ENCODE peak calls at places on chromosomes 4 and X, in six cellular contexts. Q, D, O, L, K and U are unnamed samples.

GRCh38 chr4:55397521-55398321 is 2.0 kb downstream of the TMEM165 start:
- DNase-seq in Q (no peak), D (no peak), O (no peak), L (peak), K (no peak), U (peak)

GRCh38 chr4:52203351-52203750 is 152.2 kb downstream of the SPATA18 start:
- DNase-seq in Q (no peak), D (no peak), O (no peak), L (no peak), K (no peak), U (no peak)

GRCh38 chrX:12779534-12779933 is 11.7 kb upstream of the PRPS2 start:
- DNase-seq in Q (no peak), D (no peak), O (no peak), L (no peak), K (no peak), U (no peak)

GRCh38 chr4:41957634-41958033 is 22.4 kb downstream of the TMEM33 start:
- DNase-seq in Q (no peak), D (no peak), O (no peak), L (no peak), K (no peak), U (peak)

GRCh38 chr4:26126135-26126718 is 194.6 kb upstream of the RBPJ start:
- DNase-seq in Q (no peak), D (no peak), O (no peak), L (no peak), K (no peak), U (no peak)

GRCh38 chr4:4969298-4969697 is 50.0 kb downstream of the CYTL1 start:
- DNase-seq in Q (no peak), D (no peak), O (no peak), L (peak), K (no peak), U (peak)

GRCh38 chr4:106284227-106284626 is 31.8 kb downstream of the TBCK start:
- DNase-seq in Q (no peak), D (no peak), O (no peak), L (no peak), K (no peak), U (no peak)

GRCh38 chr4:86927843-86928395 is 6.9 kb upstream of the AFF1 start:
- DNase-seq in Q (no peak), D (no peak), O (no peak), L (peak), K (peak), U (peak)

GRCh38 chr4:97828646-97829045 is 314.6 kb downstream of the STPG2 start:
- DNase-seq in Q (no peak), D (no peak), O (no peak), L (no peak), K (no peak), U (no peak)

GRCh38 chrX:16462912-16463311 is 187.0 kb upstream of the S100G start:
- DNase-seq in Q (no peak), D (no peak), O (no peak), L (no peak), K (no peak), U (no peak)

GRCh38 chrX:129665916-129666644 is 11.3 kb upstream of the APLN start:
- DNase-seq in Q (no peak), D (peak), O (no peak), L (peak), K (no peak), U (peak)

GRCh38 chr4:114386637-114387233 is 211.9 kb upstream of the UGT8 start:
- DNase-seq in Q (no peak), D (no peak), O (no peak), L (no peak), K (no peak), U (peak)

GRCh38 chrX:82813671-82814078 is 694.4 kb upstream of the POU3F4 start:
- DNase-seq in Q (no peak), D (no peak), O (no peak), L (peak), K (no peak), U (peak)

GRCh38 chr4:61442936-61443335 is 242.8 kb downstream of the ADGRL3 start:
- DNase-seq in Q (no peak), D (no peak), O (no peak), L (no peak), K (no peak), U (no peak)

GRCh38 chr4:77958897-77959296 is 96.3 kb downstream of the MRPL1 start:
- DNase-seq in Q (no peak), D (no peak), O (no peak), L (no peak), K (no peak), U (no peak)

GRCh38 chrX:85379174-85379907 is at the start of gene POF1B:
- DNase-seq in Q (no peak), D (peak), O (no peak), L (peak), K (peak), U (peak)

GRCh38 chr4:111633663-111634266 is 511.5 kb upstream of the FAM241A start:
- DNase-seq in Q (no peak), D (no peak), O (no peak), L (no peak), K (no peak), U (no peak)

GRCh38 chrX:19410259-19410658 is 66.5 kb downstream of the PDHA1 start:
- DNase-seq in Q (no peak), D (no peak), O (no peak), L (no peak), K (no peak), U (no peak)

GRCh38 chr4:54585321-54586000 is 72.3 kb upstream of the KIT start:
- DNase-seq in Q (no peak), D (no peak), O (no peak), L (peak), K (no peak), U (no peak)

GRCh38 chr4:1870328-1870577 is 940 bp upstream of the NSD2 start:
- DNase-seq in Q (peak), D (peak), O (peak), L (peak), K (peak), U (peak)

GRCh38 chr4:143348233-143349077 is 11.8 kb downstream of the GAB1 start:
- DNase-seq in Q (no peak), D (no peak), O (no peak), L (no peak), K (peak), U (no peak)

GRCh38 chr4:121094297-121094966 is 22.1 kb upstream of the NDNF start:
- DNase-seq in Q (no peak), D (no peak), O (no peak), L (no peak), K (no peak), U (no peak)

GRCh38 chr4:56181140-56181950 is 205.9 kb downstream of the AASDH start:
- DNase-seq in Q (no peak), D (no peak), O (no peak), L (peak), K (no peak), U (no peak)

GRCh38 chrX:3286196-3286920 is 60.1 kb downstream of the MXRA5 start:
- DNase-seq in Q (no peak), D (no peak), O (no peak), L (peak), K (no peak), U (peak)

GRCh38 chr4:106530034-106530361 is 161.4 kb upstream of the GIMD1 start:
- DNase-seq in Q (no peak), D (no peak), O (no peak), L (no peak), K (no peak), U (no peak)

GRCh38 chr4:182495986-182496385 is 252.8 kb downstream of the TENM3 start:
- DNase-seq in Q (no peak), D (no peak), O (no peak), L (no peak), K (no peak), U (no peak)

GRCh38 chr4:167842487-167842886 is 249.8 kb upstream of the ANXA10 start:
- DNase-seq in Q (no peak), D (no peak), O (no peak), L (peak), K (no peak), U (no peak)

GRCh38 chr4:183328832-183329231 is 6.6 kb upstream of the CLDN24 start:
- DNase-seq in Q (no peak), D (no peak), O (no peak), L (no peak), K (no peak), U (no peak)

GRCh38 chr4:150104401-150105027 is 26.3 kb downstream of the DCLK2 start:
- DNase-seq in Q (no peak), D (no peak), O (no peak), L (no peak), K (no peak), U (no peak)

GRCh38 chr4:86556791-86557415 is 37.2 kb upstream of the PTPN13 start:
- DNase-seq in Q (no peak), D (no peak), O (no peak), L (peak), K (no peak), U (no peak)

GRCh38 chrX:19886888-19887531 is 390 bp downstream of the SH3KBP1 start:
- DNase-seq in Q (peak), D (peak), O (peak), L (no peak), K (peak), U (peak)

GRCh38 chrX:29461039-29461438 is 754.3 kb upstream of the MAGEB2 start:
- DNase-seq in Q (no peak), D (no peak), O (no peak), L (peak), K (no peak), U (no peak)

GRCh38 chr4:165537028-165537648 is 158.3 kb downstream of the CPE start:
- DNase-seq in Q (no peak), D (no peak), O (no peak), L (peak), K (no peak), U (peak)
- TF ChIP-seq CTCF in Q (peak), D (peak), O (peak), L (peak), K (peak), U (peak)

GRCh38 chrX:150205011-150205410 is 158.1 kb upstream of the MAMLD1 start:
- DNase-seq in Q (peak), D (no peak), O (no peak), L (no peak), K (no peak), U (no peak)
- TF ChIP-seq CTCF in Q (no peak), D (peak), O (no peak), L (no peak), K (no peak), U (no peak)

GRCh38 chr4:95361696-95361965 is 187.1 kb downstream of the UNC5C start:
- DNase-seq in Q (no peak), D (no peak), O (no peak), L (no peak), K (no peak), U (no peak)

GRCh38 chr4:95362066-95362465 is 186.7 kb downstream of the UNC5C start:
- DNase-seq in Q (no peak), D (no peak), O (no peak), L (no peak), K (no peak), U (no peak)

GRCh38 chr4:95363579-95363965 is 185.2 kb downstream of the UNC5C start:
- DNase-seq in Q (no peak), D (no peak), O (no peak), L (no peak), K (no peak), U (no peak)

GRCh38 chr4:95363966-95364365 is 184.8 kb downstream of the UNC5C start:
- DNase-seq in Q (no peak), D (no peak), O (no peak), L (peak), K (no peak), U (no peak)

GRCh38 chr4:95362906-95363578 is 185.7 kb downstream of the UNC5C start:
- DNase-seq in Q (no peak), D (peak), O (peak), L (peak), K (no peak), U (peak)
- TF ChIP-seq CTCF in Q (no peak), D (peak), O (no peak), L (no peak), K (no peak), U (no peak)

GRCh38 chr4:24701683-24702082 is 93.7 kb upstream of the SOD3 start:
- DNase-seq in Q (no peak), D (no peak), O (no peak), L (no peak), K (no peak), U (no peak)
- TF ChIP-seq CTCF in Q (no peak), D (no peak), O (no peak), L (no peak), K (no peak), U (no peak)

GRCh38 chr4:145061325-145061920 is 36.6 kb downstream of the ANAPC10 start:
- DNase-seq in Q (no peak), D (no peak), O (no peak), L (peak), K (no peak), U (peak)
- TF ChIP-seq CTCF in Q (no peak), D (peak), O (peak), L (peak), K (peak), U (peak)

DNA sequence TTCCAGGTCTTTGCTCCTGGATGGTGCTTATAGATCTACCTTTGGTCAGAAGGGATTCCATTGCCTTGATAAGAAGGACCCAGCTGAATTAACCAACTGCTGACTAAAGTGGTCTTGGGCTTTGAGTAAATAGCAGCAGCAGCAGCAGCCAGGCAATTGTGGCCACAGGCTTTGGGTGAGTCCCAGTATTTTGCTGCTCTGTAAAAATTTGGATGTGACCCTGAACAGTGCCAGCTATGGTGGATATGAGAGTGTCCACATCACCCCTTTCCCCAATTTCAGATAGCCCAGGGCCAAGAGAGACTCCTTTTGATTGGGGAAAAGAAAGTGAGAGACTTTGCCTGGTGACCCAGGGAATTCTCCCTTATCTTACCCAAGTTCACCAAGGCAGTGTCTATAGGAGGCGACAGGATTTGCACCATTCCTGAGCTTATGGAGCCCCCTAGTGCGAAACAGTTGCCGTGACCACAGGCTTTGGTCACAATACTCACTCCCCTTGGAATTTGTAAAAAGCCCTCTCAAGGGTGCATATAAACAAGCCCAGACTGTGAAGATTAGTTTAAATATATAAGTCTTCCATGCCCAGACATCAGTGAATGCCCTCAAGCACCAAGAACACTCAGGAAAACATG is 518.0 kb downstream of the TMA16 start:
- DNase-seq in Q (no peak), D (peak), O (peak), L (peak), K (no peak), U (peak)
- TF ChIP-seq CTCF in Q (no peak), D (peak), O (peak), L (peak), K (no peak), U (peak)

DNA sequence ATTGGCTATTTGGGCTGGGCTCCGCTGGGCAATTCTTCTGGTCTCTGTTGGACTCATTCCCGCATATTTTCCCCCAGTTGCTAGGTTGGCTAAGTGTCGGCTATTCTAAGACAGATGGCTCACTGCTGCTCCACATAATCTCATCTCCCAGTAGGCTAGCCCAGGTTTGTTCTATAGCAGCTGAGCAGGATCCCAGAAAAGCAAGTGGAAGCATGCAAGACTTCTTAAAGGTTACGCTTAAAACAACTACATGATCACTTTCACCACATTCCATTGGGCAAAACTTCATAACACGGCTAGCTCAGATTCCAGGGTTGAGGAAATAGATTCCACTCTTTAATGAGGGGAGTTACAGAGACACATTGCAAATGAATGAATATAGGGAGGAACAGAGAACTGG is 12.9 kb upstream of the RAB33B start:
- DNase-seq in Q (no peak), D (no peak), O (no peak), L (peak), K (no peak), U (no peak)
- TF ChIP-seq CTCF in Q (no peak), D (no peak), O (no peak), L (no peak), K (no peak), U (no peak)

GRCh38 chrX:114075073-114075673 is 508.7 kb upstream of the HTR2C start:
- DNase-seq in Q (no peak), D (no peak), O (no peak), L (no peak), K (no peak), U (no peak)
- TF ChIP-seq CTCF in Q (no peak), D (peak), O (peak), L (peak), K (no peak), U (peak)